ENCODE peak calls at places on chromosomes 2 and 18, in eight cellular contexts. K is posterior vena cava; X is Kasumi-1; H is dorsolateral prefrontal cortex; S is iPS-NIHi11; A is COR-L47; O is T-helper 17 cell; V is CD4-positive, CD25-positive, alpha-beta regulatory T cell. F is an unnamed sample.
A peak's percentile ranks its signal among the peaks of the same experiment; 100 is the strongest.

GRCh38 chr2:55742996-55743395 is 49.4 kb upstream of the PNPT1 start:
- DNase-seq in K (no peak), X (no peak), H (no peak), S (no peak), A (no peak), O (no peak), V (no peak), F (no peak)

GRCh38 chr2:173982918-173983317 is 17.7 kb upstream of the SP3 start:
- DNase-seq in K (no peak), X (no peak), H (peak; percentile 35), S (no peak), A (peak; percentile 89), O (no peak), V (no peak), F (no peak)

GRCh38 chr2:179181002-179181401 is 83.6 kb downstream of the SESTD1 start:
- DNase-seq in K (no peak), X (no peak), H (no peak), S (no peak), A (no peak), O (no peak), V (no peak), F (no peak)

GRCh38 chr2:174984561-174984960 is 20.6 kb downstream of the CHN1 start:
- DNase-seq in K (no peak), X (no peak), H (no peak), S (no peak), A (no peak), O (no peak), V (no peak), F (no peak)

GRCh38 chr2:232885264-232885961 is 15.3 kb downstream of the SNORC start:
- DNase-seq in K (no peak), X (no peak), H (no peak), S (no peak), A (no peak), O (no peak), V (no peak), F (no peak)

GRCh38 chr18:22297008-22297407 is 120.7 kb downstream of the CTAGE1 start:
- DNase-seq in K (no peak), X (no peak), H (no peak), S (no peak), A (no peak), O (no peak), V (no peak), F (no peak)

GRCh38 chr2:25274868-25275574 is 66.7 kb downstream of the DNMT3A start:
- DNase-seq in K (no peak), X (peak; percentile 38), H (no peak), S (no peak), A (no peak), O (peak; percentile 51), V (peak; percentile 61), F (no peak)

GRCh38 chr2:184646177-184646576 is 47.8 kb downstream of the ZNF804A start:
- DNase-seq in K (no peak), X (no peak), H (no peak), S (peak; percentile 13), A (no peak), O (no peak), V (no peak), F (no peak)

GRCh38 chr2:220144411-220144810 is 517.0 kb downstream of the SLC4A3 start:
- DNase-seq in K (no peak), X (no peak), H (no peak), S (no peak), A (no peak), O (no peak), V (no peak), F (no peak)

GRCh38 chr2:230455005-230455684 is 39.1 kb downstream of the SP100 start:
- DNase-seq in K (no peak), X (no peak), H (no peak), S (no peak), A (no peak), O (no peak), V (no peak), F (no peak)

F was measured in neural crest cell.